ENCODE peak calls at places on chromosomes 6 and 20, in nine cellular contexts. A, F, E, T, N, B, P, C and U are unnamed samples.

GRCh38 chr20:3995067-3995748 is 20.1 kb downstream of the RNF24 start:
- DNase-seq in T (no peak), B (no peak), F (no peak), P (no peak), C (no peak), A (no peak), N (no peak), E (no peak), U (no peak)

GRCh38 chr6:75843401-75843800 is 94.4 kb downstream of the MYO6 start:
- DNase-seq in N (no peak), B (no peak), P (no peak), E (no peak), F (no peak), C (no peak), T (no peak), A (no peak), U (no peak)

GRCh38 chr6:9225441-9225871 is 790.1 kb upstream of the SLC35B3 start:
- DNase-seq in T (no peak), F (no peak), P (no peak), B (no peak), C (no peak), E (no peak), A (no peak), N (no peak), U (no peak)

GRCh38 chr6:148747145-148747492 is 289 bp downstream of the UST start:
- DNase-seq in E (peak; percentile 59), B (peak; percentile 70), F (no peak), P (peak; percentile 34), C (peak; percentile 65), T (no peak), N (no peak), A (no peak), U (no peak)

GRCh38 chr6:45707188-45707587 is 308.5 kb downstream of the CLIC5 start:
- DNase-seq in A (no peak), F (no peak), C (no peak), P (no peak), T (no peak), E (no peak), B (no peak), N (no peak), U (no peak)

GRCh38 chr6:20657274-20657800 is 123.1 kb downstream of the CDKAL1 start:
- DNase-seq in A (no peak), B (no peak), P (no peak), C (no peak), E (no peak), F (no peak), T (no peak), N (no peak), U (no peak)

GRCh38 chr20:4161447-4162251 is 146.3 kb upstream of the RNF24 start:
- DNase-seq in T (no peak), F (peak; percentile 57), N (no peak), E (peak; percentile 62), P (no peak), B (peak; percentile 52), C (no peak), A (peak; percentile 25), U (no peak)

GRCh38 chr20:32779500-32780215 is 17.5 kb downstream of the DNMT3B start:
- DNase-seq in E (no peak), P (peak; percentile 69), A (no peak), F (no peak), C (no peak), B (no peak), T (no peak), N (peak; percentile 98), U (no peak)

GRCh38 chr20:8076505-8077498 is 55.3 kb upstream of the PLCB1 start:
- DNase-seq in A (no peak), T (no peak), F (no peak), E (no peak), N (no peak), B (no peak), P (no peak), C (no peak), U (no peak)

GRCh38 chr6:3428700-3429099 is 28.1 kb downstream of the SLC22A23 start:
- DNase-seq in P (no peak), E (no peak), A (no peak), F (no peak), N (no peak), B (no peak), T (no peak), C (no peak), U (no peak)

GRCh38 chr6:3432416-3432815 is 24.4 kb downstream of the SLC22A23 start:
- DNase-seq in C (no peak), N (no peak), B (no peak), F (no peak), P (no peak), T (no peak), A (no peak), E (no peak), U (no peak)

GRCh38 chr6:3431994-3432393 is 24.9 kb downstream of the SLC22A23 start:
- DNase-seq in A (no peak), F (no peak), E (no peak), T (no peak), C (no peak), B (no peak), N (no peak), P (no peak), U (no peak)

GRCh38 chr6:3428247-3428646 is 28.6 kb downstream of the SLC22A23 start:
- DNase-seq in C (no peak), B (no peak), T (no peak), A (no peak), E (no peak), F (no peak), N (no peak), P (no peak), U (no peak)

DNA sequence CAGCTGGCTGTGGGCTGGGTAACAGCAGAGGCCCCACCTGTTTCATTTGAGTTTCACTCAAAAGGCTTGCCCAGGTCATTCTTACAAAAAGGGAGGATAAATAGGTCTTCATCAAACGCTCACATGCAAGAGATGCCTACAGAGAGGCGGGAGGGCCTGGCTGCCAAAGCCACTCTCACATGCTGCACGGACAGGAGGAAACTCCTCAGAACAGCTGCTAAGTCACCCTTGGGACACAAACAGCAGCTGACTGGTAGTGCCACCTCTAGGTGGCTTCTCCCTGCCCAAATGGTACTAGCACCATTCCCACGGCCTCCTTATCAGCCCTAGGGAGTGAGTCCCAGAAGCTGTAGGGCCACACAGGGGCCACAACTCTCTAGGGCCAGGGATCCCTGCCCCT is 23.8 kb downstream of the SLC22A23 start:
- DNase-seq in C (no peak), N (no peak), B (no peak), F (no peak), P (no peak), A (no peak), E (no peak), T (peak; percentile 19), U (no peak)
- TF ChIP-seq CTCF in C (no peak), N (no peak), B (no peak), F (no peak), P (no peak), A (no peak), E (peak; percentile 15), T (no peak), U (no peak)

DNA sequence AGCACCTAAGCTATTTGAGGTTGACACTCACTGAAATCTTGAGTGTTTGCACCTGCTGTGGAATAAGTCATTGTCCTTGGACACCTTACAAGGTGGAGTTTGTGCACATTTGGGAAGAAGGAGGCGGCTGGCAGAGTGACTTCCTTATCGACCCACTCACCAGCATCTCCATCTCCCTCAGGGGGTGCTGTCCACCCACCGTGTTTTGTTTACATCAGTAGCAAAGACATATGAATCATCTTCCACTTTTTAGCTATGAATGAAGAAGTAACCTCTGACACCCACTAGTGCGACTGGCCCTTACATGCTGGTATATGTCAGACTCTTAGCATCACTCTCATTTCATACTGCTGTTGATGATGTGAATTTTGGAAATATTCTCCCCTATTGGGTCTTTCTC is 119.5 kb upstream of the SGK1 start:
- DNase-seq in F (peak; percentile 15), N (no peak), P (no peak), E (no peak), B (peak; percentile 65), T (peak; percentile 53), A (no peak), C (no peak), U (peak; percentile 36)
- TF ChIP-seq CTCF in F (no peak), N (no peak), P (no peak), E (no peak), B (peak; percentile 17), T (peak; percentile 8), A (no peak), C (no peak), U (no peak)

DNA sequence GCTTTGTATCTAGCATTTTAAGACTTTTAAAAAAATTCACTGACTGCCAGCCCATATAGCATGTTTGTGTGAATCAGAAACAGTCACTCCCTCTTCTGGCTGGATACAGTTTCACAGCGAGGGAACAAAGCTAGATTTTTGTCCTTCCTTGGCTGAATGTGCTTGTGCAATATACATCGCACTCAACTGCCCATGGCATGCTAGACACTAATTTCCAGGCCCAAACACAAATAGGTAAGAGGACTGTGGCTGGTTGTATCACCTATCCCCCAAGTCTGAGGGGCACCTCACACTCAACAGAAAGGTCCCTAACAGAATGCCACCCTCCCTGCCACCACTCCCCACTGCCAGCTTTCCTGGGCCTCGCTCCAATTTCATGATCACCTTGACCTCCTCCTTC is 16.2 kb upstream of the BLCAP start:
- DNase-seq in P (peak; percentile 52), B (no peak), T (peak; percentile 42), C (no peak), E (no peak), N (no peak), F (no peak), A (peak; percentile 70), U (no peak)
- TF ChIP-seq CTCF in P (peak; percentile 45), B (no peak), T (peak; percentile 32), C (no peak), E (no peak), N (peak; percentile 60), F (peak; percentile 11), A (peak; percentile 66), U (no peak)

GRCh38 chr6:6781172-6781876 is 192.8 kb downstream of the LY86 start:
- DNase-seq in F (no peak), B (no peak), A (no peak), E (peak; percentile 74), T (peak; percentile 53), N (no peak), P (no peak), C (peak; percentile 85), U (no peak)

GRCh38 chr6:6783736-6784135 is 195.2 kb downstream of the LY86 start:
- DNase-seq in N (no peak), C (no peak), A (no peak), P (no peak), T (no peak), F (no peak), E (no peak), B (no peak), U (no peak)

GRCh38 chr6:6780231-6780630 is 191.7 kb downstream of the LY86 start:
- DNase-seq in A (no peak), F (no peak), P (no peak), T (no peak), E (no peak), N (no peak), C (no peak), B (no peak), U (no peak)

GRCh38 chr6:6784514-6785162 is 196.1 kb downstream of the LY86 start:
- DNase-seq in F (no peak), N (no peak), C (no peak), P (no peak), E (no peak), A (no peak), B (no peak), T (no peak), U (no peak)

DNA sequence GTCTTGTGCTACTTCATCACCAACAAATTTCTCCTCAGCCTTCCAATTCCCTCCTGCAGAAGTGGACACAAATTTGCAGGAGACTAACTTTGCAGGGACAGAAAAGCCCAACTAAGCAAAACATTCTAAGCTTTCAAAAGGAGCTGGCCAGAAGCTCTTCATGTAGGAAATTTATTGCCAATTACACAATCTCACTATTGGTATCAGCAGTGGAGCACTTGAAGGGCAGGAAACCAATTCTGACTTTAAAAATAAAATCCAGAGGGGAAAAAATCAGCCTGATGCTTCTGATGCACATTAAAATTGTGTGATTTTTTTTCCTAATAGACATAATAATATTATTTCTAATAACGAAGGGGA is 193.3 kb downstream of the LY86 start:
- DNase-seq in E (no peak), T (no peak), N (no peak), A (no peak), B (no peak), P (no peak), C (no peak), F (no peak), U (no peak)
- TF ChIP-seq CTCF in E (no peak), T (no peak), N (no peak), A (no peak), B (no peak), P (no peak), C (no peak), F (no peak), U (no peak)